ENCODE peak calls at places on chromosomes 6 and 20, in nine cellular contexts. R, M, G, F, A, S, W, Q and C are unnamed samples.

GRCh38 chr6:130853555-130854183 is 26.5 kb downstream of the SMLR1 start:
- DNase-seq in G (no peak), R (no peak), S (no peak), A (no peak), Q (no peak), F (peak), M (no peak), W (no peak), C (no peak)

GRCh38 chr6:34249469-34250370 is 914 bp upstream of the SMIM29 start:
- DNase-seq in G (peak), R (no peak), F (no peak), M (no peak), A (peak), Q (no peak), S (no peak), W (no peak), C (no peak)

GRCh38 chr20:64077094-64077493 is 2.2 kb downstream of the RGS19 start:
- DNase-seq in S (no peak), W (no peak), F (no peak), R (no peak), G (no peak), Q (peak), A (no peak), M (no peak), C (no peak)

GRCh38 chr6:94510877-94511276 is 1066.5 kb upstream of the MANEA start:
- DNase-seq in A (no peak), W (no peak), M (no peak), R (no peak), S (no peak), Q (no peak), G (no peak), F (no peak), C (no peak)

GRCh38 chr6:116497089-116497676 is 14.3 kb upstream of the CALHM5 start:
- DNase-seq in G (peak), Q (no peak), R (no peak), S (no peak), W (no peak), M (no peak), A (no peak), F (no peak), C (no peak)

GRCh38 chr6:126880926-126881325 is 237.5 kb upstream of the RSPO3 start:
- DNase-seq in M (no peak), W (no peak), G (no peak), A (no peak), F (no peak), S (no peak), Q (no peak), R (no peak), C (no peak)

GRCh38 chr6:81911446-81911845 is 159.0 kb upstream of the TENT5A start:
- DNase-seq in G (no peak), F (no peak), S (no peak), R (no peak), W (no peak), A (no peak), M (no peak), Q (no peak), C (no peak)

GRCh38 chr6:18314317-18314997 is 50.1 kb upstream of the DEK start:
- DNase-seq in R (no peak), Q (no peak), S (no peak), G (no peak), M (no peak), F (no peak), W (no peak), A (no peak), C (no peak)

GRCh38 chr6:25441658-25442276 is 162.6 kb downstream of the CARMIL1 start:
- DNase-seq in A (no peak), G (no peak), F (no peak), Q (no peak), W (no peak), S (no peak), M (no peak), R (no peak), C (no peak)

GRCh38 chr6:132919476-132919875 is 105.1 kb downstream of the RPS12 start:
- DNase-seq in W (no peak), S (peak), M (peak), F (peak), R (no peak), Q (peak), A (peak), G (peak), C (peak)

GRCh38 chr6:96213768-96214167 is 198.0 kb downstream of the FUT9 start:
- DNase-seq in Q (no peak), W (no peak), R (no peak), G (no peak), S (no peak), F (no peak), M (no peak), A (no peak), C (no peak)

GRCh38 chr6:123659960-123660748 is 23.4 kb upstream of the TRDN start:
- DNase-seq in S (no peak), W (no peak), A (no peak), M (no peak), Q (no peak), R (no peak), F (no peak), G (no peak), C (no peak)

GRCh38 chr6:26233608-26234420 is 131.2 kb upstream of the BTN3A2 start:
- DNase-seq in Q (no peak), W (no peak), G (peak), A (peak), S (peak), R (no peak), M (peak), F (peak), C (no peak)

GRCh38 chr6:137873273-137873762 is 6.3 kb downstream of the TNFAIP3 start:
- DNase-seq in F (peak), R (peak), Q (peak), G (peak), M (no peak), S (peak), A (peak), W (no peak), C (peak)

GRCh38 chr6:130001229-130001554 is 17.2 kb upstream of the L3MBTL3 start:
- DNase-seq in S (no peak), R (no peak), G (no peak), W (no peak), F (no peak), M (no peak), A (no peak), Q (no peak), C (no peak)

GRCh38 chr6:135905604-135906300 is 54.3 kb downstream of the PDE7B start:
- DNase-seq in M (no peak), G (no peak), F (no peak), Q (no peak), S (no peak), R (no peak), W (no peak), A (no peak), C (no peak)

GRCh38 chr20:45445805-45446562 is 23.6 kb upstream of the WFDC2 start:
- DNase-seq in W (no peak), G (no peak), A (no peak), F (peak), M (no peak), Q (no peak), R (peak), S (no peak), C (no peak)

GRCh38 chr6:36662827-36663256 is 15.7 kb upstream of the CDKN1A start:
- DNase-seq in R (no peak), F (no peak), A (no peak), M (no peak), W (no peak), S (peak), Q (no peak), G (no peak), C (no peak)

GRCh38 chr6:56399672-56400263 is 152.4 kb upstream of the COL21A1 start:
- DNase-seq in R (no peak), A (no peak), S (peak), M (no peak), G (no peak), Q (no peak), W (no peak), F (no peak), C (no peak)

GRCh38 chr20:3000852-3001523 is 42.4 kb upstream of the GNRH2 start:
- DNase-seq in S (no peak), F (peak), A (no peak), Q (no peak), R (peak), G (peak), W (no peak), M (no peak), C (peak)

GRCh38 chr20:36543187-36544133 is 2.1 kb downstream of the MYL9 start:
- DNase-seq in W (no peak), M (no peak), F (peak), A (peak), G (peak), Q (peak), S (peak), R (no peak), C (no peak)

GRCh38 chr6:134732761-134733160 is 217.1 kb downstream of the ALDH8A1 start:
- DNase-seq in Q (no peak), W (no peak), F (peak), M (no peak), A (no peak), S (no peak), R (no peak), G (no peak), C (no peak)

GRCh38 chr6:36296240-36296639 is 26.4 kb downstream of the PNPLA1 start:
- DNase-seq in M (no peak), W (no peak), F (no peak), S (no peak), Q (no peak), A (no peak), G (no peak), R (no peak), C (peak)

GRCh38 chr6:155993248-155993647 is 537.6 kb upstream of the NOX3 start:
- DNase-seq in S (no peak), F (no peak), A (no peak), M (no peak), G (no peak), W (no peak), Q (no peak), R (no peak), C (no peak)

GRCh38 chr6:163249651-163250101 is 164.8 kb upstream of the QKI start:
- DNase-seq in S (no peak), G (no peak), A (no peak), F (no peak), R (no peak), M (no peak), W (no peak), Q (no peak), C (no peak)

GRCh38 chr6:14881399-14881798 is 364.5 kb upstream of the JARID2 start:
- DNase-seq in F (peak), W (no peak), R (no peak), G (peak), M (no peak), A (no peak), S (no peak), Q (no peak), C (peak)

GRCh38 chr20:10132391-10132790 is 86.2 kb upstream of the SNAP25 start:
- DNase-seq in W (no peak), S (no peak), A (no peak), G (no peak), F (no peak), Q (no peak), R (no peak), M (no peak), C (no peak)

GRCh38 chr6:39772559-39773283 is 19.5 kb upstream of the DAAM2 start:
- DNase-seq in A (no peak), M (no peak), R (no peak), F (peak), Q (no peak), W (no peak), S (no peak), G (no peak), C (no peak)

GRCh38 chr20:57902478-57902877 is 192.7 kb upstream of the PMEPA1 start:
- DNase-seq in Q (no peak), S (no peak), W (no peak), F (peak), A (no peak), R (no peak), M (no peak), G (no peak), C (peak)

GRCh38 chr6:44778513-44778912 is 391.0 kb downstream of the CDC5L start:
- DNase-seq in M (no peak), S (no peak), F (no peak), G (no peak), A (no peak), R (no peak), Q (no peak), W (no peak), C (no peak)

GRCh38 chr6:143611580-143611979 is 66.2 kb upstream of the PHACTR2 start:
- DNase-seq in W (no peak), S (no peak), G (no peak), M (no peak), Q (no peak), A (no peak), F (no peak), R (no peak), C (no peak)

GRCh38 chr6:143569035-143569434 is 57.5 kb upstream of the FUCA2 start:
- DNase-seq in G (peak), M (no peak), R (no peak), W (no peak), S (no peak), F (peak), A (no peak), Q (no peak), C (no peak)

GRCh38 chr6:14165091-14165490 is 47.5 kb downstream of the CD83 start:
- DNase-seq in G (peak), F (peak), M (no peak), W (no peak), S (no peak), A (no peak), Q (no peak), R (no peak), C (peak)

GRCh38 chr6:155313602-155314091 is 637 bp downstream of the TFB1M start:
- DNase-seq in W (no peak), M (no peak), R (peak), A (no peak), S (no peak), F (no peak), G (no peak), Q (no peak), C (no peak)

GRCh38 chr20:7520361-7520760 is 419.9 kb downstream of the HAO1 start:
- DNase-seq in M (no peak), Q (no peak), R (no peak), W (no peak), F (no peak), G (no peak), A (no peak), S (no peak), C (no peak)

GRCh38 chr6:113694278-113695077 is 162.7 kb upstream of the MARCKS start:
- DNase-seq in S (peak), F (peak), G (no peak), W (no peak), R (peak), M (no peak), A (no peak), Q (no peak), C (peak)

GRCh38 chr6:82017316-82017715 is 230.2 kb downstream of the IBTK start:
- DNase-seq in F (peak), R (peak), S (peak), A (peak), M (no peak), G (peak), W (peak), Q (no peak), C (peak)

GRCh38 chr6:10951675-10952282 is 64.9 kb downstream of the SYCP2L start:
- DNase-seq in Q (no peak), R (peak), W (peak), G (peak), S (no peak), A (no peak), F (peak), M (no peak), C (peak)

GRCh38 chr6:53888931-53889330 is 94.1 kb downstream of the LRRC1 start:
- DNase-seq in W (no peak), M (no peak), Q (no peak), G (peak), R (no peak), F (peak), A (no peak), S (no peak), C (peak)
- TF ChIP-seq CTCF in W (no peak), M (no peak), Q (no peak), G (no peak), R (no peak), F (no peak), A (no peak), S (no peak), C (no peak)

GRCh38 chr6:151014404-151015150 is 149.1 kb downstream of the MTHFD1L start:
- DNase-seq in S (peak), Q (peak), F (peak), W (peak), R (peak), G (peak), M (peak), A (peak), C (no peak)
- TF ChIP-seq CTCF in S (peak), Q (peak), F (peak), W (peak), R (peak), G (peak), M (peak), A (peak), C (peak)

DNA sequence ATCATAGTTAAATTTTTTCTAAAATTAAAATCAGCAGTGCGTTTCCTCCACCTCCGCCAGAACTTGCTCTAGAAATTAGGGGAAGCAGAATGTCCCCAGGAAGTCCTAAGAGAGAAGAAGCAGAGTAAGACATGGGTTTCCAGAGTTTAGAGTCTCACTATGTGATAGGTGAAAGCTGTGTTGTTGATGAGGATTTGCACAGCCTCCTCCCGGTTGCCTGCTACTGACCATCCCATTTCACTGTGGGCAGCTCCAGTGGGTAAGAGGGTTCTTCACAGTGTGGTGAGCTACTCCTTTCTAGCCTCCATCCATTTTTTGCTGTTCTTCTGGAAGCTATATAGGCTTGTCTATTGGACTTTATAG is 13.3 kb downstream of the UST start:
- DNase-seq in S (no peak), G (no peak), F (no peak), W (no peak), A (no peak), M (no peak), Q (no peak), R (no peak), C (no peak)
- TF ChIP-seq CTCF in S (no peak), G (no peak), F (no peak), W (no peak), A (no peak), M (no peak), Q (no peak), R (no peak), C (no peak)

GRCh38 chr20:50788045-50788867 is 6.6 kb upstream of the BCAS4 start:
- DNase-seq in F (peak), A (no peak), G (peak), R (peak), M (no peak), Q (no peak), S (peak), W (peak), C (peak)
- TF ChIP-seq CTCF in F (peak), A (no peak), G (peak), R (peak), M (peak), Q (peak), S (peak), W (peak), C (peak)

GRCh38 chr20:4571759-4572531 is 149.8 kb upstream of the PRND start:
- DNase-seq in S (no peak), Q (no peak), R (no peak), W (no peak), F (no peak), M (no peak), G (no peak), A (no peak), C (no peak)

GRCh38 chr20:4568560-4568959 is 153.1 kb upstream of the PRND start:
- DNase-seq in F (no peak), G (no peak), S (no peak), W (no peak), R (no peak), A (no peak), Q (no peak), M (no peak), C (no peak)

GRCh38 chr20:4567172-4567571 is 154.5 kb upstream of the PRND start:
- DNase-seq in S (no peak), A (no peak), F (no peak), R (no peak), M (no peak), G (no peak), W (no peak), Q (no peak), C (no peak)

GRCh38 chr20:4569882-4570281 is 151.8 kb upstream of the PRND start:
- DNase-seq in S (no peak), F (no peak), Q (no peak), M (no peak), R (no peak), G (no peak), W (no peak), A (no peak), C (no peak)

GRCh38 chr20:4569092-4569491 is 152.6 kb upstream of the PRND start:
- DNase-seq in S (no peak), F (no peak), R (no peak), M (no peak), Q (no peak), A (no peak), W (no peak), G (no peak), C (no peak)
- TF ChIP-seq CTCF in S (no peak), F (no peak), R (no peak), M (no peak), Q (no peak), A (no peak), W (peak), G (peak), C (no peak)

GRCh38 chr20:39823239-39823638 is 861.1 kb downstream of the DHX35 start:
- DNase-seq in S (peak), R (no peak), M (no peak), F (peak), Q (no peak), W (no peak), A (no peak), G (peak), C (peak)
- TF ChIP-seq CTCF in S (no peak), R (no peak), M (no peak), F (no peak), Q (no peak), W (no peak), A (no peak), G (no peak), C (no peak)

DNA sequence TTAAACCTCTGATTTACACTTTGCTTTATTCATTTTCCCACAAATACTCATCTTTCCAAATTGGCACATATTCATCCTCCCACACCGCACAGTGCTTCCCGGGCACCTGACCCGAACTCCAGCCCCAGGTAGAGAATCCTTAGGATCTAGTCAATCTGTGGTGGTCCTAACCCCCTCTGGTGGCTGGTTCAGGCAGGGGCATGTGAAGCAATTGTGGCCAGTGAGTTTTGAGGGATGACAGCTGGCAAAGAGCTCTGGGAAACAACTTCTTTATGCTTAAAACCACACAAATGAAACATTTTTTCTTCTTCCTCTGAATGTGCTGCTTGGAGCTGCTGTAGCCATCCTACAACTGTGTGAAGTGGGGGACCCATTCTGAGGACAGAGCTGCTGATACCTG is 54.7 kb downstream of the ELOVL5 start:
- DNase-seq in Q (no peak), W (peak), M (no peak), F (no peak), S (no peak), G (peak), A (no peak), R (no peak), C (no peak)
- TF ChIP-seq CTCF in Q (peak), W (peak), M (no peak), F (peak), S (no peak), G (peak), A (peak), R (peak), C (peak)

GRCh38 chr20:47250360-47250759 is 106.1 kb downstream of the ZMYND8 start:
- DNase-seq in F (no peak), W (no peak), R (no peak), Q (no peak), A (no peak), S (no peak), G (no peak), M (no peak), C (no peak)
- TF ChIP-seq CTCF in F (no peak), W (no peak), R (no peak), Q (no peak), A (no peak), S (no peak), G (no peak), M (no peak), C (no peak)